ENCODE peak calls at places on chromosome 15, in nine cellular contexts. I, E, J, S, F, Y, W, A and C are unnamed samples.
A peak's percentile ranks its signal among the peaks of the same experiment; 100 is the strongest.

GRCh38 chr15:70264014-70264492 is 166.3 kb upstream of the TLE3 start:
- DNase-seq in I (no peak), E (no peak), J (no peak), S (no peak), F (peak; percentile 85), Y (no peak), W (peak; percentile 38), A (no peak), C (no peak)

GRCh38 chr15:39834256-39834655 is 51.6 kb upstream of the FSIP1 start:
- DNase-seq in I (no peak), E (no peak), J (no peak), S (no peak), F (no peak), Y (no peak), W (no peak), A (no peak), C (no peak)

GRCh38 chr15:51576911-51577500 is 45.6 kb downstream of the DMXL2 start:
- DNase-seq in I (no peak), E (no peak), J (no peak), S (no peak), F (peak; percentile 89), Y (no peak), W (peak; percentile 27), A (no peak), C (no peak)

GRCh38 chr15:25933456-25934158 is 70.5 kb upstream of the ATP10A start:
- DNase-seq in I (peak; percentile 12), E (peak; percentile 52), J (no peak), S (no peak), F (peak; percentile 45), Y (peak; percentile 47), W (peak; percentile 67), A (no peak), C (peak; percentile 5)

GRCh38 chr15:78996876-78997275 is 52.0 kb upstream of the CTSH start:
- DNase-seq in I (no peak), E (no peak), J (no peak), S (no peak), F (no peak), Y (peak; percentile 87), W (no peak), A (peak; percentile 31), C (no peak)

GRCh38 chr15:95734422-95735316 is 595.8 kb upstream of the NR2F2 start:
- DNase-seq in I (no peak), E (no peak), J (no peak), S (no peak), F (peak; percentile 22), Y (no peak), W (no peak), A (no peak), C (no peak)

GRCh38 chr15:99445272-99445850 is 120.4 kb upstream of the MEF2A start:
- DNase-seq in I (no peak), E (no peak), J (no peak), S (no peak), F (no peak), Y (no peak), W (no peak), A (no peak), C (no peak)

GRCh38 chr15:100818927-100819326 is 60.7 kb upstream of the ALDH1A3 start:
- DNase-seq in I (no peak), E (no peak), J (no peak), S (no peak), F (no peak), Y (no peak), W (peak; percentile 8), A (no peak), C (no peak)

GRCh38 chr15:74202461-74203401 is at the start of gene STRA6:
- DNase-seq in I (peak; percentile 37), E (peak; percentile 75), J (no peak), S (no peak), F (peak; percentile 88), Y (peak; percentile 45), W (no peak), A (no peak), C (peak; percentile 40)

GRCh38 chr15:43204016-43204901 is 16.6 kb downstream of the EPB42 start:
- DNase-seq in I (no peak), E (peak; percentile 38), J (peak; percentile 36), S (no peak), F (peak; percentile 56), Y (peak; percentile 53), W (peak; percentile 57), A (peak; percentile 51), C (peak; percentile 68)

GRCh38 chr15:55407949-55408766 is at the start of the genes CCPG1 and PIERCE2:
- DNase-seq in I (peak; percentile 82), E (peak; percentile 94), J (peak; percentile 89), S (peak; percentile 98), F (peak; percentile 97), Y (peak; percentile 87), W (peak; percentile 94), A (peak; percentile 71), C (peak; percentile 95)
- TF ChIP-seq POLR2A in I (peak; percentile 53), E (peak; percentile 57), J (no peak), S (peak; percentile 89), F (peak; percentile 59), Y (peak; percentile 72), W (peak; percentile 97), A (peak; percentile 83), C (peak; percentile 93)

DNA sequence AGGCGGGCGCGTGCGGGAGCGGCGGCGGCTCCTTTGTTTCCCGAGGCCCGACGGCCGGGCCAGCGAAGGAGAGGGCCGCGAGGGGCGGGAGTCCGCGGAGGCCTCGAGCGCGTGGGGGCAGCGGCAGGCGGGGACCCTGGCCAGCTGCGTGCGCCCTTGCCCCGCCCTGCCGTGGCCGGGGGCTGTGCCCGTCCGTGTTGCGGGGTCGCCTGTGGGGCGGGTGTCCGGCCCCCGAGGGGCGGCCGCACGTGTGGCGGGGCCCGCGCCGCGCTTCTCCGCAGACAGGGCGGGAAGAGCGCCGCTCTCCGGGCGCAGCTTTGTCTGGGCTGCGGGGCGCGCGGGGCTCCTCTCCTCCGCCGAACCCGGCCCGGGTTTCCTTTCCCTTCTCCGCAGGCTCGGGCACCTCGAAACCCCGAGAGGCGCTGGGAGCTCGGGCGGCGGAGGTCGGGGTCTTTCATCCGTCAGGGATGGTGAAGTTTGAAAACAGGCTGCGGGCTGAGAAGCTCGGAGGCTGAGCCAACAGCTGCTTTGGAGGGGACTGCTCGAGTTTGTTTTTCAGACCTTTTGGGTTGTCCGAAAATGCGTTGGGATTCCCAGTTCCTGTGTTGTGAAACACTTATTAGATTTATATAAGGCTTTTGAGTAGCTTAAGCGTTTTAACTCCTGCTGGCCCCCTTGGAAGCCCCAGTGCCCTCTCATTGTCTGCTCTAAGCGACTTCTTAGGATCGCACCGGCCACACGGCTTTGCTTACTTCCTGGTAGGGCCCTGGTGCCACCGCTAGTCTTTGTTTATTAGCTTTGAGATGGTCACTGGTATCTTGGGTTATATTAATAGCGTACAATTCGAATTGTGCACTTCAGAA is 817 bp downstream of the USP3 start:
- DNase-seq in I (peak; percentile 45), E (no peak), J (no peak), S (peak; percentile 93), F (peak; percentile 82), Y (peak; percentile 64), W (peak; percentile 84), A (no peak), C (peak; percentile 87)
- TF ChIP-seq POLR2A in I (no peak), E (peak; percentile 34), J (no peak), S (peak; percentile 20), F (peak; percentile 31), Y (no peak), W (peak; percentile 24), A (peak; percentile 35), C (peak; percentile 55)

GRCh38 chr15:57708047-57708446 is 1.5 kb downstream of the POLR2M start:
- DNase-seq in I (no peak), E (no peak), J (no peak), S (no peak), F (no peak), Y (no peak), W (no peak), A (no peak), C (no peak)

GRCh38 chr15:57703387-57703786 is 3.1 kb upstream of the POLR2M start:
- DNase-seq in I (no peak), E (no peak), J (no peak), S (no peak), F (no peak), Y (no peak), W (no peak), A (no peak), C (no peak)

GRCh38 chr15:57705746-57706404 is 639 bp upstream of the POLR2M start:
- DNase-seq in I (no peak), E (no peak), J (no peak), S (peak; percentile 33), F (no peak), Y (no peak), W (no peak), A (no peak), C (peak; percentile 39)

DNA sequence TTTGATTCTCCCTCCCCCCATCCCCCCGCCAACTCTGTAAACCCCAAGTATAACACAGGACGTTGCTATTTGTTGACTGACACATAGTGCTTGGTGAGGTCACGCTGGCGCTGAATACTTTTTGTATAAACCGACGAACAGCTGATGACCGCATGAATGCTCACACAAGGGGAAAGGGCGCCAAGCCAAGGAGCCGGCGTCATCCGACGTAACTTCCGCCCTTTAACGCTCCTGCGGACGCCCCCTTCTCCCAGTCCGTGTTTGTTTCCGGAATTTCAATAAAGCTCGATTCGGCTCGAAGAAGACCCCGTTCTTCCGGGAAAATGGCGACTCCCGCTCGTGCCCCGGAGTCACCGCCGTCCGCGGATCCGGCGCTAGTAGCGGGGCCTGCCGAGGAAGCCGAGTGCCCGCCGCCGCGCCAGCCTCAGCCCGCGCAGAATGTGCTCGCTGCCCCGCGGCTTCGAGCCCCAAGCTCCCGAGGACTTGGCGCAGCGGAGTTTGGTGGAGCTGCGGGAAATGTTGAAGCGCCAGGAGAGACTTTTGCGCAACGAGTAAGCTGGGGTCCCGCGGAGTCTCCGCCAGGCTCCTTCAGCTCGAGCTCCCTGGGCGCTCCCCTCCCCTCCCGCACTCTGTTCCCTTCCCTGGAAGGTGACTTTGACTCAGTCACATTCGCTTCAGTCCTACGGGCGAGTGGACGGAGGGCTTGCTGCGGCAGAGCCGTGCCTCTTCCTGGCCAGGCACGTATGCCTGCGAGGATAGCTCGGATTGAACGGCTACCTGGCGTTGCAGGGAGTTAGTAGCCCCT is at the start of gene POLR2M:
- DNase-seq in I (peak; percentile 96), E (peak; percentile 92), J (peak; percentile 93), S (peak; percentile 93), F (peak; percentile 94), Y (peak; percentile 84), W (peak; percentile 98), A (peak; percentile 38), C (peak; percentile 97)
- TF ChIP-seq POLR2A in I (peak; percentile 81), E (peak; percentile 70), J (no peak), S (peak; percentile 89), F (peak; percentile 66), Y (peak; percentile 66), W (peak; percentile 78), A (peak; percentile 55), C (peak; percentile 84)

DNA sequence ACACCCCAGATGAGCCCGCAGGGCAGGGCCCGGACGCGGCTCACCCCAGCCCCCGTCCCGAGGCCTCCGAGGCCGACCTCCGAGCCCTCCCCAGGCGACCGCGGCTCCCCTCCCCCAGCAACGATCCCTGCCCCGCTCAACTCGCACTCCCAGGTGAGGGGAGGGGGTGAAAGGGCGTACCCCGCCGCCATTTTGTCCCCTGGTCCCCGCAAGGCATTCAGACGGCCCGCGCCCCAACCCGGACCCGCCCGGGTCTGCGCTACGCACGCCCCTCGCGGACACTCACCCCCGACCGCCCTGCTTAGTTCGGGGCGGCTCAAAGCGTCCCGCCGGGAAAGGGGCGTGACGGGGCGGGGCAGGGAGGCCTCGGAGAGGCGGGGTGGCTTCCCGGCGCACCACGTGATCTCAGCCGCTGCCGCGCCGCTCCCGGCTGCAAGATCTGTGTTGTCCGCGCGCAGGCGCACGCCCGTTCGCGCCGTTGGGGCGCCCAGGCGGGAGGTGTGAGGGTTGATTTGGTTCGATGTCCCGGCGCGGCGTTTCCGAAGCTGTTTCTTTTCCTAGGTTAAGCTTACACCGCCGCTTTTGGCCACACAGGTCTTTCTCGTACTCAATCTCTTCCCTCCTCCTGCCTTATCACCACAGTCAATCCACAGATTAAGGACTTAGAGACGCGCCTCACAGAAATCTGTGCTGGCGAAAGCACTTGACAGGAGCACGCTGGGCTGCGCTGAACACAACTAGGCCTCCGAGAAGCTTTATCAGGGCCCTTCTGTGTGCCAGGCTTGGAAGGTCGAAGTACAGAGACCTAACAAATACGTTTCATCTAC is at the start of gene SCAPER:
- DNase-seq in I (peak; percentile 93), E (peak; percentile 91), J (peak; percentile 74), S (peak; percentile 98), F (peak; percentile 97), Y (peak; percentile 76), W (peak; percentile 94), A (peak; percentile 79), C (peak; percentile 79)
- TF ChIP-seq POLR2A in I (peak; percentile 74), E (peak; percentile 41), J (no peak), S (peak; percentile 69), F (peak; percentile 79), Y (no peak), W (peak; percentile 50), A (peak; percentile 47), C (no peak)